ENCODE peak calls at places on chromosomes 3 and 15, in eight cellular contexts. One of them, this sample, is unnamed.

GRCh38 chr3:58383904-58384303 is 49.7 kb downstream of the PDHB start:
- DNase-seq in testis: no peak
- DNase-seq in kidney: no peak
- DNase-seq in foreskin fibroblast: peak
- DNase-seq in right atrium auricular region: no peak
- DNase-seq in heart left ventricle: no peak
- DNase-seq in left ventricle myocardium inferior: no peak
- DNase-seq in tibial artery: peak
- DNase-seq in this sample: no peak

GRCh38 chr3:136343873-136344281 is 93.7 kb downstream of the PCCB start:
- DNase-seq in tibial artery: peak
- DNase-seq in testis: peak
- DNase-seq in right atrium auricular region: peak
- DNase-seq in left ventricle myocardium inferior: peak
- DNase-seq in kidney: peak
- DNase-seq in foreskin fibroblast: peak
- DNase-seq in heart left ventricle: peak
- DNase-seq in this sample: no peak

GRCh38 chr3:81419196-81419595 is 342.2 kb downstream of the GBE1 start:
- DNase-seq in heart left ventricle: no peak
- DNase-seq in foreskin fibroblast: peak
- DNase-seq in left ventricle myocardium inferior: no peak
- DNase-seq in testis: no peak
- DNase-seq in right atrium auricular region: no peak
- DNase-seq in tibial artery: no peak
- DNase-seq in kidney: no peak
- DNase-seq in this sample: no peak

GRCh38 chr3:42501681-42502428 is 588 bp upstream of the VIPR1 start:
- DNase-seq in tibial artery: peak
- DNase-seq in foreskin fibroblast: peak
- DNase-seq in left ventricle myocardium inferior: peak
- DNase-seq in right atrium auricular region: peak
- DNase-seq in heart left ventricle: peak
- DNase-seq in kidney: peak
- DNase-seq in testis: peak
- DNase-seq in this sample: peak

GRCh38 chr15:56291741-56292140 is 48.1 kb upstream of the RFX7 start:
- DNase-seq in right atrium auricular region: no peak
- DNase-seq in foreskin fibroblast: no peak
- DNase-seq in left ventricle myocardium inferior: no peak
- DNase-seq in testis: no peak
- DNase-seq in tibial artery: no peak
- DNase-seq in heart left ventricle: no peak
- DNase-seq in kidney: no peak
- DNase-seq in this sample: no peak

GRCh38 chr15:53808058-53808703 is 48.7 kb upstream of the WDR72 start:
- DNase-seq in heart left ventricle: no peak
- DNase-seq in right atrium auricular region: no peak
- DNase-seq in left ventricle myocardium inferior: no peak
- DNase-seq in testis: no peak
- DNase-seq in kidney: no peak
- DNase-seq in foreskin fibroblast: peak
- DNase-seq in tibial artery: no peak
- DNase-seq in this sample: no peak

GRCh38 chr3:178485756-178486155 is 50.5 kb upstream of the KCNMB2 start:
- DNase-seq in kidney: no peak
- DNase-seq in tibial artery: no peak
- DNase-seq in heart left ventricle: no peak
- DNase-seq in left ventricle myocardium inferior: no peak
- DNase-seq in right atrium auricular region: no peak
- DNase-seq in testis: no peak
- DNase-seq in foreskin fibroblast: peak
- DNase-seq in this sample: no peak

GRCh38 chr15:98518823-98519561 is 129.3 kb upstream of the IGF1R start:
- DNase-seq in testis: peak
- DNase-seq in right atrium auricular region: no peak
- DNase-seq in heart left ventricle: peak
- DNase-seq in foreskin fibroblast: peak
- DNase-seq in left ventricle myocardium inferior: no peak
- DNase-seq in kidney: no peak
- DNase-seq in tibial artery: no peak
- DNase-seq in this sample: peak

GRCh38 chr3:18862077-18862476 is 286.2 kb upstream of the KCNH8 start:
- DNase-seq in heart left ventricle: no peak
- DNase-seq in right atrium auricular region: no peak
- DNase-seq in tibial artery: no peak
- DNase-seq in testis: no peak
- DNase-seq in left ventricle myocardium inferior: no peak
- DNase-seq in kidney: no peak
- DNase-seq in foreskin fibroblast: no peak
- DNase-seq in this sample: no peak

GRCh38 chr3:154469585-154469984 is 39.6 kb upstream of the GPR149 start:
- DNase-seq in foreskin fibroblast: no peak
- DNase-seq in right atrium auricular region: no peak
- DNase-seq in heart left ventricle: no peak
- DNase-seq in tibial artery: no peak
- DNase-seq in testis: no peak
- DNase-seq in kidney: no peak
- DNase-seq in left ventricle myocardium inferior: no peak
- DNase-seq in this sample: no peak

GRCh38 chr15:45402955-45403892 is 24.9 kb upstream of the GATM start:
- DNase-seq in kidney: peak
- DNase-seq in heart left ventricle: peak
- DNase-seq in foreskin fibroblast: peak
- DNase-seq in testis: peak
- DNase-seq in left ventricle myocardium inferior: peak
- DNase-seq in right atrium auricular region: no peak
- DNase-seq in tibial artery: no peak
- DNase-seq in this sample: peak

GRCh38 chr3:133934073-133934970 is 38.6 kb upstream of the RAB6B start:
- DNase-seq in heart left ventricle: no peak
- DNase-seq in kidney: no peak
- DNase-seq in right atrium auricular region: no peak
- DNase-seq in testis: no peak
- DNase-seq in left ventricle myocardium inferior: no peak
- DNase-seq in foreskin fibroblast: no peak
- DNase-seq in tibial artery: no peak
- DNase-seq in this sample: no peak

GRCh38 chr15:85621096-85621495 is 173.6 kb downstream of the KLHL25 start:
- DNase-seq in right atrium auricular region: no peak
- DNase-seq in left ventricle myocardium inferior: no peak
- DNase-seq in tibial artery: no peak
- DNase-seq in foreskin fibroblast: peak
- DNase-seq in heart left ventricle: no peak
- DNase-seq in kidney: no peak
- DNase-seq in testis: peak
- DNase-seq in this sample: no peak
- H3K4me3 ChIP-seq in right atrium auricular region: peak
- H3K4me3 ChIP-seq in left ventricle myocardium inferior: peak
- H3K4me3 ChIP-seq in tibial artery: peak
- H3K4me3 ChIP-seq in foreskin fibroblast: peak
- H3K4me3 ChIP-seq in heart left ventricle: peak
- H3K4me3 ChIP-seq in kidney: peak
- H3K4me3 ChIP-seq in testis: peak
- H3K4me3 ChIP-seq in this sample: no peak

GRCh38 chr15:70853270-70853854 is 595 bp downstream of the LARP6 start:
- DNase-seq in left ventricle myocardium inferior: no peak
- DNase-seq in foreskin fibroblast: peak
- DNase-seq in tibial artery: peak
- DNase-seq in testis: peak
- DNase-seq in heart left ventricle: peak
- DNase-seq in right atrium auricular region: no peak
- DNase-seq in kidney: peak
- DNase-seq in this sample: peak
- H3K4me3 ChIP-seq in left ventricle myocardium inferior: peak
- H3K4me3 ChIP-seq in foreskin fibroblast: peak
- H3K4me3 ChIP-seq in tibial artery: peak
- H3K4me3 ChIP-seq in testis: peak
- H3K4me3 ChIP-seq in heart left ventricle: peak
- H3K4me3 ChIP-seq in right atrium auricular region: peak
- H3K4me3 ChIP-seq in kidney: peak
- H3K4me3 ChIP-seq in this sample: peak

DNA sequence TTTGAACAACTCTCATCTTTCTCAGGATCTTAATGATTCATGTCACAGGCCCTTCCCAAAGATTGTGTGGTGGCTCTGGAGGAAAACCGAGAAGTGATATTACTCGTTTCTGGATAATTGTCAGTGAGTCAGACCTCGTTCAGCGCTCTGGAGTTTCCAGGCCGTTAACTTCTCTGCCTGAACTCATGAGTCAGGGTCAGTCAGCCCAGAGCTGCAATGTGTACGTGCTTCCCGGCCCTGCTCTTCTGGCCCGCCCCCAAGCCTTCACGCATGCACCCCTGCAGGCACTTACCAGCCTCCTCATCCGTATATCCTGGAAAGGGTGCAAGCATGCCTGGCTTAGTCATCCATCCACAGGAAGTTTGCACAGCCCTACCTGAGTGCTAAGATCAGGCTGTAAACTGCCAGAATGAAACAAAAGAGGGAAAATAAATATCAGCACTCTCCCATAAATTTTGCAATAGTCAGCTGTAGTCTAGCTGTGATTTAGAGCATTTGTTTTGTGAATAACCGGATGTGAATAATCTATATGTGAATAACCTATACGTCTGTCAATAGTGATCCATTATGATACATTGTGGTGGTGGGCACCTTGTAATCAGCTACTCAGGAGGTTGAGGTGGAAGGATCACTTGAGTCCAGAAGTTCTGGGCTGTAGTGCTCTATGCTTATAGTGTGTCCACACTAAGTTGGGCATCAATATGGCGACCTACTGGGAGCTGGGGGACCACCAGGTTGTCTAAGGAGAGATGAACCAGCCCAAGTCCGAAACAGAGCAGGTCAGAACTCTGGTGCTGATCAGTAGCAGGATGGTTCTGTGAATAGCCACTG is 35.3 kb upstream of the SEMA4B start:
- DNase-seq in kidney: peak
- DNase-seq in foreskin fibroblast: peak
- DNase-seq in heart left ventricle: peak
- DNase-seq in right atrium auricular region: peak
- DNase-seq in left ventricle myocardium inferior: no peak
- DNase-seq in testis: peak
- DNase-seq in tibial artery: peak
- DNase-seq in this sample: no peak
- H3K4me3 ChIP-seq in kidney: no peak
- H3K4me3 ChIP-seq in foreskin fibroblast: no peak
- H3K4me3 ChIP-seq in heart left ventricle: no peak
- H3K4me3 ChIP-seq in right atrium auricular region: no peak
- H3K4me3 ChIP-seq in left ventricle myocardium inferior: no peak
- H3K4me3 ChIP-seq in testis: no peak
- H3K4me3 ChIP-seq in tibial artery: no peak
- H3K4me3 ChIP-seq in this sample: no peak

DNA sequence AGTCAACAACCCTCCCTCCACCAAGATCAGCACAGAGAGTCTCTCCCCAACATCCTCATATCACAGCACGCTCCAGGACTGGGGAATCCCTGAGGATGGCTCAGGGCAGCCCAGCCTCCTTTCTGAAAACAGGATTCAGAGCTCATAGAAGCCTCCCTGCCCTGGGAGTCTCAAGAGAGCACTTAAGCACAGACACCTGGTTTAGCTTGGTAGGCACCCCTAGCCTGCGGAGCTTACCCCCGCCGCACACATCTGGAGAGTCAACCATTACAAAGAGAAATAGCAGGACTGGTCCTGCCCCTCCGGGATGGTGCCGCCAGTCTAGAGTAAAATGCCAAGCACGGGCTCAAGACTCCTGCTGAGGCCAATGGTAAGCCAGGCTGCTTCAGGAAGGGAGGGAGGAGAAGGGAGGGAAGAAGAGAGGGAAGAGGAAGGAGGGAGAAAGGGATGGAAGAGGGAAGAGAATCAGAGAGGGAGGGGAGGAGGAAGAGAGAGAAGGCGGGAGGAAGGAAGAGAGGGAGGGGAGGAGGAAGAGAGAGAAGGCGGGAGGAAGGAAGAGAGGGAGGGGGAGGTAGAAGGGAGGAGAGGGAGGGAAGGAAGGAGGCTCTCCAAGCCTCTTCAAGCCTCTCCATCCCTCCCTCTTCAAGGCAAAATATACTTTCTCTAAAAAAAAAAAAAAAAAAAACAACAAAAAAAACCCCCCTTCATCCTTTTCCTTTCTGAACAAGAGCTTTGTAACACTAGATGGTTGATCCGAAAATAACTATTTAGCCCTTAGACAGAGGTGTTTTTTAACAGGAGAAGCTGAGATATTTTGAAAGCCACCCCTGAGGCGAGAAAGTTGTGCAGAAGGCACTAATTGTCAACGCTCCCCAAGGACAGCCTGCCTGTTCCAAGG is 278.6 kb upstream of the TLE3 start:
- DNase-seq in right atrium auricular region: peak
- DNase-seq in testis: no peak
- DNase-seq in tibial artery: no peak
- DNase-seq in heart left ventricle: no peak
- DNase-seq in foreskin fibroblast: no peak
- DNase-seq in left ventricle myocardium inferior: no peak
- DNase-seq in kidney: no peak
- DNase-seq in this sample: no peak
- H3K4me3 ChIP-seq in right atrium auricular region: no peak
- H3K4me3 ChIP-seq in testis: no peak
- H3K4me3 ChIP-seq in tibial artery: peak
- H3K4me3 ChIP-seq in heart left ventricle: no peak
- H3K4me3 ChIP-seq in foreskin fibroblast: peak
- H3K4me3 ChIP-seq in left ventricle myocardium inferior: peak
- H3K4me3 ChIP-seq in kidney: no peak
- H3K4me3 ChIP-seq in this sample: no peak

DNA sequence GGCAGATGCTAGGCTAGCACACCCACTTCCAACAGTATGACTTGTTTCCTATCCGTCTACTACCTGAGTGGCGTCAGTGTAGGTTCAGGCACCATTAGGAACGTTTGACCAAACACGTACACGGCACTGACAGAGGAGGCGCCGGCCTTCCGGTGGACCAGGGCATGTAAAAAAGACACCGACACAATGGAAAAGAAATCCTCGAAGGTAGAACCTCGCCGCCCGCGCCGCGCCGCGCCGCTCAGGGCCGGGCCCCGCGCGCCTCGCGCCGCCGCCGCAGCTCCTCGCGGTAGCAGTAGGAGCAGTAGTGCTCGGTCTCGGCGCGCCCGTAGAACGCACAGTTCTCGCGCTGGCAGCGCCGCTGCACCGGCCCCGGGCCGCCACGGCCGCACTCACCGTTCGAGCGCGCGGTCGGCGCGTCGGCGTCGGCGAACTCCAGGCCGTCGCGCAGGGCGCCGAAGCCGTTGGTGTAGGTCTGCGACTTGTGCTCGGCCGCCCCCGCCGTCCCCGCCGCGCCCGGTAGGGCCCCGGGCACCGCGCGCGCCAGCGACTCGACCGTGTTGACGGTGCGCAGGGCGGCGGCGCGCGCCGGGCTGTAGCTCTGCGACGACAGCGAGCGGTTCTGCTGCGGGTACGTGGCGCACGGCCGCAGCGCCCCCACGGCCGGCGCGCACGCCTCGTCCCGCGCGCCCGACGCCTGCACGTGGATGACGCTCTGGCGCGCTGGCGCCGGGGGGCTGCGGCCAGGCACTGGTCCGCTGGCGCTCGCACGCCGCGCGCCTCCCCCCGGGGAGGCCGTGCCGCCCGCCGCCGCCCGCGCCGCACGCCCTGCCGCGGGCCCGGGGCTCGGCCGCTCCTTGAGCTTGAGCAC is 156.7 kb downstream of the KLF13 start:
- DNase-seq in foreskin fibroblast: peak
- DNase-seq in testis: peak
- DNase-seq in right atrium auricular region: no peak
- DNase-seq in kidney: peak
- DNase-seq in tibial artery: no peak
- DNase-seq in heart left ventricle: no peak
- DNase-seq in left ventricle myocardium inferior: no peak
- DNase-seq in this sample: no peak
- H3K4me3 ChIP-seq in foreskin fibroblast: no peak
- H3K4me3 ChIP-seq in testis: peak
- H3K4me3 ChIP-seq in right atrium auricular region: peak
- H3K4me3 ChIP-seq in kidney: no peak
- H3K4me3 ChIP-seq in tibial artery: peak
- H3K4me3 ChIP-seq in heart left ventricle: no peak
- H3K4me3 ChIP-seq in left ventricle myocardium inferior: peak
- H3K4me3 ChIP-seq in this sample: no peak

GRCh38 chr15:35061171-35062163 is 23.6 kb downstream of the NANOGP8 start:
- DNase-seq in foreskin fibroblast: peak
- DNase-seq in left ventricle myocardium inferior: no peak
- DNase-seq in testis: no peak
- DNase-seq in right atrium auricular region: no peak
- DNase-seq in heart left ventricle: no peak
- DNase-seq in kidney: no peak
- DNase-seq in tibial artery: no peak
- DNase-seq in this sample: no peak
- H3K4me3 ChIP-seq in foreskin fibroblast: no peak
- H3K4me3 ChIP-seq in left ventricle myocardium inferior: no peak
- H3K4me3 ChIP-seq in testis: no peak
- H3K4me3 ChIP-seq in right atrium auricular region: no peak
- H3K4me3 ChIP-seq in heart left ventricle: no peak
- H3K4me3 ChIP-seq in kidney: no peak
- H3K4me3 ChIP-seq in tibial artery: no peak
- H3K4me3 ChIP-seq in this sample: no peak